ENCODE peak calls at places on chromosome 21, in ten cellular contexts. F, N, T, Z, X, A, B, Q, M and C are unnamed samples.

GRCh38 chr21:36860736-36861594 is 105.5 kb downstream of the HLCS start:
- DNase-seq in B (no peak), Q (no peak), F (peak), A (no peak), N (no peak), M (peak), Z (no peak), X (peak), T (peak), C (no peak)

GRCh38 chr21:15063821-15064575 is 802 bp downstream of the NRIP1 start:
- DNase-seq in N (no peak), F (peak), M (peak), T (peak), Z (peak), B (no peak), Q (peak), A (no peak), X (no peak), C (peak)

GRCh38 chr21:37153935-37154350 is 80.9 kb downstream of the TTC3 start:
- DNase-seq in F (peak), A (peak), N (no peak), X (peak), T (no peak), Q (no peak), Z (no peak), M (no peak), B (no peak), C (no peak)

GRCh38 chr21:38910390-38911008 is 104.8 kb downstream of the ETS2 start:
- DNase-seq in B (no peak), A (no peak), Q (no peak), N (no peak), T (peak), F (peak), Z (no peak), M (no peak), X (no peak), C (no peak)

GRCh38 chr21:39377444-39378050 is 28.7 kb upstream of the HMGN1 start:
- DNase-seq in T (no peak), B (no peak), Q (no peak), X (no peak), Z (no peak), A (no peak), N (no peak), M (no peak), F (no peak), C (no peak)

GRCh38 chr21:41719691-41720090 is 47.2 kb downstream of the RIPK4 start:
- DNase-seq in X (no peak), N (no peak), B (no peak), T (no peak), F (no peak), A (no peak), M (no peak), Z (no peak), Q (no peak), C (no peak)

GRCh38 chr21:16070207-16070651 is 340.4 kb downstream of the USP25 start:
- DNase-seq in X (no peak), M (no peak), T (no peak), Z (no peak), A (peak), N (no peak), F (no peak), B (no peak), Q (no peak), C (no peak)

GRCh38 chr21:32298148-32298559 is 501 bp upstream of the MRAP start:
- DNase-seq in Q (no peak), N (no peak), Z (no peak), M (no peak), X (peak), B (no peak), A (peak), F (no peak), T (no peak), C (no peak)

GRCh38 chr21:42161401-42161956 is 57.5 kb upstream of the ABCG1 start:
- DNase-seq in X (no peak), B (no peak), M (no peak), Q (no peak), T (no peak), F (no peak), N (no peak), Z (no peak), A (no peak), C (no peak)

GRCh38 chr21:27498025-27498424 is 531.1 kb upstream of the ADAMTS5 start:
- DNase-seq in Q (no peak), A (no peak), M (no peak), T (no peak), B (no peak), N (no peak), Z (no peak), X (peak), F (no peak), C (no peak)
- TF ChIP-seq CTCF in Q (no peak), A (no peak), M (no peak), T (no peak), B (no peak), N (no peak), Z (no peak), X (no peak), F (no peak), C (no peak)

GRCh38 chr21:25788677-25789076 is 53.9 kb downstream of the GABPA start:
- DNase-seq in F (no peak), A (no peak), M (no peak), N (no peak), Z (no peak), X (no peak), Q (no peak), B (no peak), T (no peak), C (no peak)

GRCh38 chr21:25791321-25791720 is 56.5 kb downstream of the GABPA start:
- DNase-seq in F (no peak), Q (no peak), M (no peak), B (no peak), X (no peak), N (no peak), Z (no peak), A (no peak), T (no peak), C (no peak)

DNA sequence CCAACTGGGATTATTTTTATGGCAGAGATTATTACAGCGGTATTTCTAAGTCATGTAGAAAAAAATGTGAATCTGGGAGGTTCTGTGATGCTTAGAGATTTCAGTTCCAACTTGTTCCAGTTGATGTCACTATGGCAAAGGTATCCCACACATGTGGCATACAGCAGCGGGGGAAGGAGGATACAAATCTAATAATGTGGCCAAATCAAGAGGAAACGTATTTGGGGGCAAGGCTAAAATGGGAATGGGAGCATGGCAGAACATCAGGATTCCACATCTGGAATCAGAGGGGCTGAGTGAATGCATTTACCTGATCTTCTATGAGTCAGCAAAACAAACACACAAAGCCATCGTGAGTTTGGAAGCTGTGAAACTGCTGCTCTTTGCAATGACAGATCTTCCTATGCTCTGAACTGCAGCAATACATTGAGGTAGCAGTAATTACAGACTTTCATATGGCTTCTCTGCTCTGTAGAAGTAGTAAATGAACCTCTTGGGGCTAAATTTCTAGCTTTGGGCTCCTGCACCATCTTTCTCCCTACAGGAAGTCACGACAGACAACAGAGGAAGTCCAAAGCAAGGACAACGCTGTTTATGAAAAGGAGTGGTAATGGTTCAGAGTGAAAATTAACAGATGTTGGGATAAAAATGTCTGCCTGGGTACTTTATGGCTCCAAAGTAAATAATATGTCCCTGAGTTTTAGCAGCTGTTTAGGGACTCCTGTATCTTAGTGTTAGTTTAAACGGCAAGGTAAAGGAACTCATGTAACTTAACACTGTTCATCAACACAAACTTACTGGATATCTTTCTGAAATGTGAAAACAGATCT is 55.6 kb downstream of the GABPA start:
- DNase-seq in Q (no peak), M (no peak), T (peak), N (no peak), A (peak), X (peak), Z (no peak), B (no peak), F (peak), C (no peak)
- TF ChIP-seq CTCF in Q (peak), M (peak), T (no peak), N (peak), A (peak), X (peak), Z (no peak), B (peak), F (peak), C (peak)

GRCh38 chr21:43618940-43619339 is 40.3 kb downstream of the HSF2BP start:
- DNase-seq in Z (no peak), A (no peak), Q (no peak), X (no peak), F (peak), T (no peak), M (no peak), B (no peak), N (no peak), C (no peak)
- TF ChIP-seq CTCF in Z (no peak), A (no peak), Q (no peak), X (no peak), F (no peak), T (no peak), M (no peak), B (no peak), N (no peak), C (no peak)

DNA sequence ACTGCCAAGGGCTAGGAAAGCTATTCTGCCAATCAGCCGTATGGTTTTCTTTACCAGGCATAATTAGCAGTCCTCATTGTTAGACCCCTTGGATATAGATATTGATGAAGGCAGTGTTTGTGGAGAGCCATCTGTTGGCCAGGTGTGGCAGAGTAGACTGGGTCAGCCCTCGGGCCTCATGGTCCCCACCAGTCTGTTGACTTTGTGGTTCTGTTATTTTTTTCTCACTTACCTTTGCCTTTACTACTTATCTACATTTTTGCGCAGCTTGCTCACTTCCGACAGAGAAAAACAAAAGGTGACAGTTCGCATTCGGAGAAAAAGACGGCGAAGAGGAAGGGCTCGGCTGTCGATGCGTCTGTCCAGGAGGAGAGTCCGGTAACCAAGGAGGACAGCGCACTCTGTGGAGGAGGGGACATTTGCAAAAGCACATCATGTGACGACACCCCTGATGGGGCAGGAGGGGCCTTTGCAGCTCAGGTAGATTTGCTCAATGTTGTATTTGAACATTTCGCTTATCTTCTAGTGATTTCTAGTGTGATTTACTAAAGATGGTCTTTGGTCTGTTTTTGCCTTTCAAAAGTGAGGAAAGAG is 2.3 kb downstream of the PCNT start:
- DNase-seq in A (no peak), X (no peak), B (no peak), N (no peak), Z (no peak), M (no peak), T (no peak), F (no peak), Q (no peak), C (no peak)
- TF ChIP-seq CTCF in A (no peak), X (no peak), B (no peak), N (no peak), Z (no peak), M (peak), T (no peak), F (no peak), Q (no peak), C (no peak)